ENCODE peak calls at places on chromosomes 5 and 9, in nine cellular contexts. B is retinal pigment epithelial cell, O is BJ, Z is kidney epithelial cell, K is BE2C, H is PC-3, Y is AG10803, G is suprapubic skin, W is GM10248. L is an unnamed sample.

GRCh38 chr5:114449836-114450515 is 88.1 kb downstream of the KCNN2 start:
- DNase-seq in B (no peak), O (no peak), Z (no peak), K (peak; percentile 76), H (peak; percentile 63), Y (peak; percentile 35), G (no peak), W (peak; percentile 74), L (peak; percentile 65)

GRCh38 chr9:36796671-36797419 is 224.2 kb downstream of the MELK start:
- DNase-seq in B (no peak), O (no peak), Z (no peak), K (no peak), H (no peak), Y (no peak), G (no peak), W (no peak), L (no peak)

GRCh38 chr9:14989811-14990210 is 79.6 kb upstream of the FREM1 start:
- DNase-seq in B (no peak), O (no peak), Z (no peak), K (no peak), H (peak; percentile 6), Y (peak; percentile 40), G (no peak), W (no peak), L (no peak)

GRCh38 chr9:126758916-126759576 is 45.8 kb upstream of the ZBTB43 start:
- DNase-seq in B (no peak), O (no peak), Z (no peak), K (no peak), H (no peak), Y (no peak), G (no peak), W (no peak), L (no peak)

GRCh38 chr5:54721951-54722654 is 204.5 kb downstream of the SNX18 start:
- DNase-seq in B (no peak), O (no peak), Z (no peak), K (no peak), H (no peak), Y (no peak), G (no peak), W (no peak), L (no peak)

GRCh38 chr5:164191240-164191639 is 685.8 kb downstream of the MAT2B start:
- DNase-seq in B (peak; percentile 80), O (no peak), Z (no peak), K (no peak), H (peak; percentile 78), Y (peak; percentile 1), G (no peak), W (no peak), L (no peak)

GRCh38 chr5:10563940-10564837 is at the start of gene ANKRD33B:
- DNase-seq in B (no peak), O (no peak), Z (no peak), K (peak; percentile 79), H (peak; percentile 88), Y (peak; percentile 69), G (peak; percentile 80), W (peak; percentile 92), L (peak; percentile 94)

GRCh38 chr9:36100532-36100931 is 36.0 kb upstream of the GLIPR2 start:
- DNase-seq in B (no peak), O (no peak), Z (no peak), K (no peak), H (no peak), Y (peak; percentile 80), G (no peak), W (no peak), L (no peak)

GRCh38 chr5:43121565-43122484 is 1.1 kb downstream of the ZNF131 start:
- DNase-seq in B (no peak), O (no peak), Z (peak; percentile 23), K (no peak), H (peak; percentile 46), Y (peak; percentile 56), G (no peak), W (peak; percentile 32), L (peak; percentile 48)

GRCh38 chr5:149773245-149774095 is 43.4 kb downstream of the PPARGC1B start:
- DNase-seq in B (no peak), O (no peak), Z (no peak), K (peak; percentile 26), H (no peak), Y (no peak), G (no peak), W (no peak), L (no peak)

GRCh38 chr9:127520941-127521918 is 69.9 kb downstream of the LRSAM1 start:
- DNase-seq in B (peak; percentile 46), O (no peak), Z (no peak), K (no peak), H (peak; percentile 33), Y (peak; percentile 86), G (no peak), W (no peak), L (no peak)

GRCh38 chr5:109709225-109709624 is 19.5 kb downstream of the MAN2A1 start:
- DNase-seq in B (no peak), O (no peak), Z (no peak), K (no peak), H (no peak), Y (no peak), G (no peak), W (no peak), L (no peak)

GRCh38 chr5:175443514-175444059 is 395 bp downstream of the DRD1 start:
- DNase-seq in B (no peak), O (no peak), Z (no peak), K (no peak), H (no peak), Y (no peak), G (no peak), W (no peak), L (peak; percentile 36)

GRCh38 chr9:123416171-123416570 is 60.2 kb downstream of the CRB2 start:
- DNase-seq in B (no peak), O (no peak), Z (no peak), K (no peak), H (no peak), Y (no peak), G (no peak), W (no peak), L (no peak)

GRCh38 chr9:123418052-123418430 is 62.0 kb downstream of the CRB2 start:
- DNase-seq in B (no peak), O (no peak), Z (no peak), K (no peak), H (no peak), Y (no peak), G (peak; percentile 28), W (no peak), L (no peak)

GRCh38 chr9:123419091-123419490 is 63.1 kb downstream of the CRB2 start:
- DNase-seq in B (no peak), O (no peak), Z (no peak), K (no peak), H (no peak), Y (no peak), G (peak; percentile 22), W (no peak), L (no peak)

GRCh38 chr9:123418506-123418905 is 62.5 kb downstream of the CRB2 start:
- DNase-seq in B (no peak), O (no peak), Z (no peak), K (no peak), H (no peak), Y (no peak), G (peak; percentile 45), W (no peak), L (no peak)

GRCh38 chr9:123417289-123418051 is 61.5 kb downstream of the CRB2 start:
- DNase-seq in B (no peak), O (no peak), Z (no peak), K (no peak), H (no peak), Y (no peak), G (peak; percentile 24), W (no peak), L (no peak)
- TF ChIP-seq CTCF in B (peak; percentile 20), O (no peak), Z (no peak), K (no peak), H (peak; percentile 23), Y (no peak), G (no peak), W (no peak), L (no peak)

GRCh38 chr5:178210073-178210526 is 5.8 kb downstream of the HNRNPAB start:
- DNase-seq in B (no peak), O (no peak), Z (no peak), K (no peak), H (no peak), Y (no peak), G (no peak), W (no peak), L (no peak)

GRCh38 chr5:178207917-178208280 is 3.6 kb downstream of the HNRNPAB start:
- DNase-seq in B (no peak), O (no peak), Z (no peak), K (no peak), H (no peak), Y (no peak), G (peak; percentile 42), W (no peak), L (no peak)

GRCh38 chr5:178209334-178210072 is 5.2 kb downstream of the HNRNPAB start:
- DNase-seq in B (no peak), O (no peak), Z (no peak), K (no peak), H (no peak), Y (no peak), G (peak; percentile 54), W (no peak), L (no peak)

GRCh38 chr5:178207183-178207916 is 3.0 kb downstream of the HNRNPAB start:
- DNase-seq in B (peak; percentile 60), O (no peak), Z (no peak), K (no peak), H (peak; percentile 85), Y (peak; percentile 42), G (peak; percentile 60), W (no peak), L (no peak)

GRCh38 chr5:178208540-178209227 is 4.4 kb downstream of the HNRNPAB start:
- DNase-seq in B (no peak), O (no peak), Z (no peak), K (no peak), H (no peak), Y (no peak), G (peak; percentile 40), W (no peak), L (no peak)
- TF ChIP-seq CTCF in B (peak; percentile 23), O (peak; percentile 19), Z (peak; percentile 11), K (peak; percentile 46), H (peak; percentile 28), Y (peak; percentile 29), G (no peak), W (no peak), L (no peak)

GRCh38 chr5:173204185-173204979 is 30.6 kb downstream of the NKX2-5 start:
- DNase-seq in B (no peak), O (no peak), Z (no peak), K (no peak), H (peak; percentile 63), Y (peak; percentile 31), G (no peak), W (no peak), L (no peak)
- TF ChIP-seq CTCF in B (peak; percentile 60), O (peak; percentile 59), Z (peak; percentile 52), K (peak; percentile 48), H (peak; percentile 75), Y (peak; percentile 62), G (no peak), W (peak; percentile 47), L (peak; percentile 77)

DNA sequence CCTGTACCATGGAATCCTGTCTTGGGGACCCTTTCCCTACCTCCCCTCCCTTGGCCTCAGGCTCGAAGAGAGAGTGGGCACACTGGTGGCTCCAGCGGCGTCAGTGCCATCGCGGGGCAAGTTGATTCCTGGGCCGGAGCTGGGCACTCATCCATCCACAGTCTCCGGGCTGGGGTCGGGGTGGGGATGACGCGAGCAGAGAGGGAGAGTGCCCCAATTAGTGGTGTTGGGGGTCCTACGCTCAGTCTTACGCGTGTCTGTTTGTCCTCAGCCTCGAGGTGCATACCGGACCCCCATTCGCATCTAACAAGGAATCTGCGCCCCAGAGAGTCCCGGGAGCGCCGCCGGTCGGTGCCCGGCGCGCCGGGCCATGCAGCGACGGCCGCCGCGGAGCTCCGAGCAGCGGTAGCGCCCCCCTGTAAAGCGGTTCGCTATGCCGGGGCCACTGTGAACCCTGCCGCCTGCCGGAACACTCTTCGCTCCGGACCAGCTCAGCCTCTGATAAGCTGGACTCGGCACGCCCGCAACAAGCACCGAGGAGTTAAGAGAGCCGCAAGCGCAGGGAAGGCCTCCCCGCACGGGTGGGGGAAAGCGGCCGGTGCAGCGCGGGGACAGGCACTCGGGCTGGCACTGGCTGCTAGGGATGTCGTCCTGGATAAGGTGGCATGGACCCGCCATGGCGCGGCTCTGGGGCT is 724 bp downstream of the NTRK2 start:
- DNase-seq in B (no peak), O (no peak), Z (no peak), K (no peak), H (no peak), Y (no peak), G (peak; percentile 69), W (peak; percentile 18), L (peak; percentile 42)
- TF ChIP-seq CTCF in B (no peak), O (no peak), Z (no peak), K (no peak), H (no peak), Y (no peak), G (no peak), W (no peak), L (no peak)